ENCODE peak calls at places on chromosomes 11 and 22, in seven cellular contexts. Q is iris pigment epithelial cell; F is AG04449; P is activated effector memory CD4-positive, alpha-beta T cell treated with Interleukin-2 at 50 U/mL for 16 hours; Z is HT1080; D is right lobe of liver; K is LoVo. L is an unnamed sample.

GRCh38 chr22:17910561-17911311 is 113.6 kb downstream of the MICAL3 start:
- DNase-seq in Z (peak), D (peak), P (no peak), F (peak), Q (peak), K (no peak), L (no peak)

GRCh38 chr11:64566042-64566914 is 24.7 kb upstream of the SLC22A12 start:
- DNase-seq in Q (peak), K (peak), Z (peak), D (peak), P (peak), F (no peak), L (no peak)

GRCh38 chr11:10930961-10931760 is 73.3 kb upstream of the ZBED5 start:
- DNase-seq in Q (peak), P (peak), K (peak), F (no peak), Z (peak), D (peak), L (peak)

GRCh38 chr11:64074239-64074638 is 38.5 kb downstream of the FLRT1 start:
- DNase-seq in Z (no peak), P (peak), F (no peak), Q (peak), K (no peak), D (no peak), L (no peak)

GRCh38 chr11:104609297-104609696 is 289.0 kb downstream of the CASP12 start:
- DNase-seq in F (no peak), Z (peak), K (peak), Q (peak), P (peak), D (no peak), L (no peak)

GRCh38 chr11:72826191-72826941 is 12.2 kb downstream of the ATG16L2 start:
- DNase-seq in D (no peak), K (no peak), P (no peak), Z (no peak), F (no peak), Q (no peak), L (no peak)

GRCh38 chr11:75174781-75175370 is 24.0 kb downstream of the SLCO2B1 start:
- DNase-seq in F (peak), D (no peak), P (peak), Z (peak), K (no peak), Q (peak), L (no peak)

GRCh38 chr11:76321820-76322524 is 59.0 kb downstream of the THAP12 start:
- DNase-seq in F (no peak), D (no peak), P (no peak), Q (no peak), K (no peak), Z (no peak), L (no peak)

GRCh38 chr11:119791701-119792151 is 62.7 kb upstream of the NECTIN1 start:
- DNase-seq in Q (peak), Z (peak), F (peak), D (peak), K (no peak), P (no peak), L (no peak)

GRCh38 chr22:41094036-41094435 is 1.6 kb downstream of the EP300 start:
- DNase-seq in P (no peak), K (no peak), F (no peak), D (no peak), Q (peak), Z (peak), L (no peak)

GRCh38 chr22:18056161-18056666 is 21.6 kb upstream of the PEX26 start:
- DNase-seq in P (no peak), F (no peak), Q (peak), D (no peak), Z (peak), K (no peak), L (no peak)